ENCODE peak calls at places on chromosomes 4 and X, in seven cellular contexts. E is SK-N-SH, F is IMR-90, Y is K562, H is H1, J is HepG2, X is GM12878. B is an unnamed sample.

GRCh38 chr4:140094701-140095420 is 59.1 kb downstream of the MAML3 start:
- DNase-seq in Y (no peak), X (no peak), J (no peak), F (peak; percentile 73), H (peak; percentile 59), E (peak; percentile 65), B (peak; percentile 83)

GRCh38 chr4:41853973-41854372 is 81.3 kb upstream of the TMEM33 start:
- DNase-seq in X (no peak), J (peak; percentile 1), H (no peak), F (no peak), Y (no peak), E (no peak), B (no peak)

GRCh38 chrX:36963069-36963808 is 44.9 kb upstream of the FAM47C start:
- DNase-seq in Y (no peak), F (no peak), X (no peak), E (no peak), H (peak; percentile 45), J (no peak), B (no peak)

GRCh38 chr4:121794505-121795192 is 6.5 kb upstream of the EXOSC9 start:
- DNase-seq in E (no peak), X (no peak), F (no peak), H (no peak), Y (peak; percentile 78), J (peak; percentile 79), B (no peak)

GRCh38 chr4:41360911-41361830 is 104.4 kb downstream of the UCHL1 start:
- DNase-seq in Y (no peak), E (peak; percentile 46), X (no peak), H (peak; percentile 73), J (no peak), F (no peak), B (no peak)

GRCh38 chr4:138804705-138805104 is 210.9 kb upstream of the NOCT start:
- DNase-seq in H (no peak), X (no peak), F (peak; percentile 7), E (no peak), Y (no peak), J (no peak), B (no peak)

GRCh38 chrX:12405306-12405705 is 267.0 kb downstream of the FRMPD4 start:
- DNase-seq in X (no peak), H (no peak), E (no peak), F (no peak), Y (no peak), J (no peak), B (no peak)

GRCh38 chr4:25792200-25792791 is 70.5 kb downstream of the SEL1L3 start:
- DNase-seq in J (peak; percentile 51), X (no peak), F (no peak), Y (peak; percentile 30), H (peak; percentile 71), E (peak; percentile 50), B (peak; percentile 38)

GRCh38 chrX:115968436-115969252 is 201.9 kb upstream of the AGTR2 start:
- DNase-seq in H (peak; percentile 72), F (no peak), E (peak; percentile 76), J (no peak), Y (no peak), X (no peak), B (peak; percentile 83)

GRCh38 chr4:110309686-110310085 is 111.3 kb upstream of the ELOVL6 start:
- DNase-seq in J (no peak), E (peak; percentile 62), X (no peak), H (no peak), Y (no peak), F (peak; percentile 2), B (no peak)

GRCh38 chr4:6227412-6228157 is 27.2 kb upstream of the JAKMIP1 start:
- DNase-seq in J (no peak), F (no peak), Y (no peak), E (no peak), X (no peak), H (peak; percentile 35), B (no peak)

GRCh38 chrX:67749536-67749935 is 205.7 kb downstream of the AR start:
- DNase-seq in J (no peak), E (no peak), Y (no peak), X (no peak), F (no peak), H (no peak), B (no peak)

GRCh38 chrX:133586443-133586842 is 171.2 kb upstream of the GPC4 start:
- DNase-seq in F (no peak), Y (no peak), X (no peak), E (no peak), J (peak; percentile 15), H (no peak), B (no peak)

GRCh38 chr4:53490965-53491622 is 100.2 kb downstream of the LNX1 start:
- DNase-seq in F (peak; percentile 93), Y (peak; percentile 40), H (no peak), E (peak; percentile 50), X (no peak), J (peak; percentile 40), B (peak; percentile 46)

GRCh38 chrX:135521405-135522131 is 1.1 kb downstream of the INTS6L start:
- DNase-seq in X (peak; percentile 64), F (peak; percentile 85), Y (peak; percentile 87), E (peak; percentile 82), H (peak; percentile 59), J (no peak), B (peak; percentile 75)

GRCh38 chrX:135518161-135518560 is 2.3 kb upstream of the INTS6L start:
- DNase-seq in J (no peak), H (no peak), E (no peak), Y (no peak), F (no peak), X (no peak), B (no peak)

GRCh38 chrX:135522132-135522530 is 1.7 kb downstream of the INTS6L start:
- DNase-seq in H (no peak), F (no peak), Y (no peak), X (no peak), J (no peak), E (no peak), B (no peak)

GRCh38 chrX:135520553-135521404 is at the start of gene INTS6L:
- DNase-seq in Y (peak; percentile 76), F (peak; percentile 88), H (peak; percentile 70), J (no peak), E (peak; percentile 64), X (peak; percentile 82), B (no peak)

DNA sequence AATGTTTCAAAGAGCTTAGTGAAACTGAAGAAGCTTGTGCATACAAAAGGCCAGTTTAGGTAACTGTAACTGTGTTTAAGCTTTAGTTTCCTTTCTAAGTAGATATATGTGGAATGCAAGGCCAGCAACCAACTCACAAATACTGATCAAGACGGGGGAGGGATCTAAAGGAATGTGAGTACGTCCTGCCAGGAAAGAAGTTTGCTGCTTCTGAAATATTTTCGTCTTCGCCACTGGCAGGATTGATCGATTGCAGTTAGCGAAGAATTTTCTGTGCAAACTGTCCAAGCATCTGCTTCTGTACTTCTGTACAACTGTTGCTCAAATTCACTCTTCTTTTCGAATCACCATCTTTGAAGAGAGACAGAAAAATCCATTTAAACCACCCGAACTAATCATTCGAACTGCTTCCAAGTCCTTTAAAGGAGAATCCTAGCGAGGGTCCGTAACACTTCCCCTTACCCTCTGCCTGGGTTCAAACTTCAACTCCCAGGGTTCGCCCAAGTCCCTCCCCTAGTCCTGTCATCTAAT is 373 bp upstream of the INTS6L start:
- DNase-seq in H (no peak), J (no peak), E (no peak), Y (no peak), F (peak; percentile 60), X (no peak), B (no peak)
- TF ChIP-seq RFX5 in H (no peak), J (no peak), E (no peak), Y (no peak), F (no peak), X (no peak), B (no peak)

GRCh38 chr4:157739237-157739636 is 433.6 kb downstream of the GASK1B start:
- DNase-seq in J (no peak), H (no peak), E (no peak), Y (no peak), F (no peak), X (no peak), B (no peak)
- TF ChIP-seq RFX5 in J (no peak), H (no peak), E (no peak), Y (no peak), F (no peak), X (no peak), B (no peak)

GRCh38 chr4:128513664-128514484 is 226.3 kb upstream of the PGRMC2 start:
- DNase-seq in X (no peak), J (no peak), H (no peak), F (peak; percentile 61), Y (no peak), E (no peak), B (no peak)
- TF ChIP-seq RFX5 in X (no peak), J (no peak), H (no peak), F (no peak), Y (no peak), E (no peak), B (no peak)

DNA sequence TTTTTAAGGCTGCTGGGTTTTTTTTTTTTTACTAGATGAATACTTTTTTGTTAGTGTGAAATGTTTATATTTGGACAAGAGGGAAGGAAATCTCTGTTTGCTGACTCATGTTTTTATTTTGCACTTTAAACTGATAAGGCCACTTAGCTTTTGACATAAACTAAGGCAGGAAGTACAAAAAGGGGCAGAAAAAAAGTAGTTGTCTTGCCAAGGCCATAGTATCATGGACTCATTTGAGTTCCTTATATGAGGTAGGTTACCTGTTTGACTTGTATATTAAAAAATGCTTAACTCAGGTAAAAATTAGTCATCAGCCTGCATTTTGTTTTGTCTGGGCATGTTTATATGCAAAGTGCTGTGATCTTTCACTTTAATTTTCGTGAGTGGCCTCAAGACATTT is 26.0 kb downstream of the SMAD1 start:
- DNase-seq in X (no peak), J (peak; percentile 21), F (peak; percentile 56), E (no peak), Y (no peak), H (no peak), B (no peak)
- TF ChIP-seq RFX5 in X (no peak), J (no peak), F (no peak), E (no peak), Y (no peak), H (no peak), B (no peak)